ENCODE peak calls at places on chromosomes 2 and 18, in six cellular contexts. O, V, U, K, B and S are unnamed samples.

GRCh38 chr2:26631815-26632214 is 9.4 kb downstream of the CIB4 start:
- DNase-seq in O (no peak), V (no peak), U (no peak), K (no peak), B (no peak), S (no peak)

GRCh38 chr2:135844285-135844985 is 7.5 kb upstream of the LCT start:
- DNase-seq in O (no peak), V (no peak), U (no peak), K (no peak), B (peak; percentile 11), S (no peak)

GRCh38 chr2:168346725-168347477 is 99.5 kb upstream of the STK39 start:
- DNase-seq in O (peak; percentile 70), V (peak; percentile 39), U (peak; percentile 69), K (peak; percentile 69), B (peak; percentile 83), S (peak; percentile 63)

GRCh38 chr2:106269591-106270291 is 75.6 kb upstream of the UXS1 start:
- DNase-seq in O (no peak), V (peak; percentile 18), U (no peak), K (no peak), B (peak; percentile 61), S (no peak)

GRCh38 chr2:165087933-165088901 is 115.6 kb downstream of the SCN3A start:
- DNase-seq in O (no peak), V (no peak), U (no peak), K (no peak), B (no peak), S (no peak)

GRCh38 chr2:100264121-100264520 is 58.2 kb downstream of the LONRF2 start:
- DNase-seq in O (no peak), V (no peak), U (no peak), K (no peak), B (no peak), S (no peak)

GRCh38 chr2:240505946-240506345 is 51.8 kb downstream of the ANKMY1 start:
- DNase-seq in O (no peak), V (no peak), U (peak; percentile 8), K (no peak), B (no peak), S (no peak)

GRCh38 chr2:220847006-220847405 is 725.1 kb downstream of the EPHA4 start:
- DNase-seq in O (no peak), V (no peak), U (no peak), K (no peak), B (no peak), S (peak; percentile 30)

GRCh38 chr2:142175917-142176316 is 45.1 kb upstream of the LRP1B start:
- DNase-seq in O (no peak), V (no peak), U (no peak), K (no peak), B (no peak), S (no peak)

GRCh38 chr18:51257150-51257549 is 59.7 kb upstream of the MEX3C start:
- DNase-seq in O (no peak), V (no peak), U (no peak), K (no peak), B (no peak), S (no peak)

GRCh38 chr18:76493213-76494107 is 1.6 kb downstream of the ZNF516 start:
- DNase-seq in O (peak; percentile 43), V (no peak), U (peak; percentile 64), K (peak; percentile 70), B (no peak), S (peak; percentile 72)

GRCh38 chr2:238202326-238203103 is 980 bp downstream of the ILKAP start:
- DNase-seq in O (no peak), V (no peak), U (no peak), K (peak; percentile 42), B (no peak), S (peak; percentile 18)

GRCh38 chr18:61581578-61582204 is 248.5 kb downstream of the CDH20 start:
- DNase-seq in O (peak; percentile 79), V (peak; percentile 39), U (peak; percentile 93), K (peak; percentile 67), B (peak; percentile 99), S (peak; percentile 47)
- H3K9ac ChIP-seq in O (no peak overlapping the region), V (peak overlapping the region; percentile 18), U (no peak overlapping the region), K (peak overlapping the region; percentile 60), B (no peak overlapping the region), S (peak overlapping the region; percentile 75)

GRCh38 chr2:50535971-50536759 is 495.8 kb downstream of the NRXN1 start:
- DNase-seq in O (peak; percentile 33), V (no peak), U (no peak), K (peak; percentile 34), B (no peak), S (peak; percentile 55)
- H3K14ac ChIP-seq in O (no peak overlapping the region), V (no peak overlapping the region), U (no peak overlapping the region), K (no peak overlapping the region), B (no peak overlapping the region), S (no peak overlapping the region)

GRCh38 chr2:21099281-21099907 is 24.4 kb upstream of the TDRD15 start:
- DNase-seq in O (no peak), V (no peak), U (no peak), K (no peak), B (no peak), S (no peak)
- H3K9ac ChIP-seq in O (no peak overlapping the region), V (no peak overlapping the region), U (no peak overlapping the region), K (no peak overlapping the region), B (no peak overlapping the region), S (no peak overlapping the region)

DNA sequence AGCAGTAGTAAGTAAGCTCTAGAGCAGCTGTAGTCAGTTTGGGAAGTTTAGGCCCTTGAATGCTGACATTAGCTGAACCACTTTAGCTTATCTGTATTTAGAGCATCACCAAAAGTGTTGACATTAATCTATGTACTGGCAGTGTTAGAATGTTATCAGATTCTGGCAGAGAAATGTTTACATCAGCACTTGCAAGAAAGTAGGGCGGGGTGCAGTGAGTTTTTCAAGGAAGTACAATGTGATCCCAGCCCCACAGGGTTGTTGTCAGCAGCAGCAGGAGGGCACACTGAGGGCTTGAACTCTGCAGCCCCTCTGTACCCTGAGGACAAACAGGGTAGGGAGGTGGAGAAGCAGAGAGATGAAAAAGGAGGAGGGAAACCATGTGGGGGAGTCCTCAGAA is 35.5 kb upstream of the RMP24 start:
- DNase-seq in O (no peak), V (peak; percentile 12), U (no peak), K (no peak), B (no peak), S (no peak)
- H3K14ac ChIP-seq in O (peak overlapping the region; percentile 84), V (no peak overlapping the region), U (no peak overlapping the region), K (no peak overlapping the region), B (no peak overlapping the region), S (no peak overlapping the region)

DNA sequence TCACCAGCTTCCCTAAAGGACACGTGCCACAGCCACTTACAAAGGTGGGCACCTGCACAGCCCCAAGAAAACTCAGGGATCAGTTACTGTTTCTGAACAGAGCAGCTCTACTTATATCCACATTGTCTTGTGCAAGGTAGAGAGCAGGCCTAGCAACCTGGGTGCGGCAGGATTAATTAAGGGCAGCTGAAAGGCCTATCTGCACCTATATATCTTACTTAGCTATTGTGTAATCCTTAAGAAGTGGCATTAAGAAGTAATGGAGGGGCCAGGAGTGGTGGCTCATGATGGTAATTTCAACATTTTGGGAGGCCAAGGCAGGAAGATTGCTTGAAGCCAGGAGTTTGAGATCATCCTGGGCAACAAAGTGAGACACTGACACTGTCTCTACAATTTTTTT is 12.8 kb upstream of the ARL5A start:
- DNase-seq in O (no peak), V (no peak), U (no peak), K (no peak), B (no peak), S (no peak)
- H3K9ac ChIP-seq in O (no peak overlapping the region), V (no peak overlapping the region), U (no peak overlapping the region), K (no peak overlapping the region), B (no peak overlapping the region), S (no peak overlapping the region)

GRCh38 chr2:36392854-36393253 is 37.3 kb downstream of the CRIM1 start:
- DNase-seq in O (no peak), V (no peak), U (peak; percentile 62), K (no peak), B (no peak), S (no peak)

GRCh38 chr2:36385603-36386002 is 30.0 kb downstream of the CRIM1 start:
- DNase-seq in O (no peak), V (no peak), U (no peak), K (no peak), B (no peak), S (no peak)

GRCh38 chr2:36387258-36387916 is 31.8 kb downstream of the CRIM1 start:
- DNase-seq in O (no peak), V (no peak), U (no peak), K (peak; percentile 55), B (no peak), S (no peak)

GRCh38 chr2:36389081-36389480 is 33.5 kb downstream of the CRIM1 start:
- DNase-seq in O (no peak), V (no peak), U (no peak), K (peak; percentile 63), B (no peak), S (peak; percentile 67)

DNA sequence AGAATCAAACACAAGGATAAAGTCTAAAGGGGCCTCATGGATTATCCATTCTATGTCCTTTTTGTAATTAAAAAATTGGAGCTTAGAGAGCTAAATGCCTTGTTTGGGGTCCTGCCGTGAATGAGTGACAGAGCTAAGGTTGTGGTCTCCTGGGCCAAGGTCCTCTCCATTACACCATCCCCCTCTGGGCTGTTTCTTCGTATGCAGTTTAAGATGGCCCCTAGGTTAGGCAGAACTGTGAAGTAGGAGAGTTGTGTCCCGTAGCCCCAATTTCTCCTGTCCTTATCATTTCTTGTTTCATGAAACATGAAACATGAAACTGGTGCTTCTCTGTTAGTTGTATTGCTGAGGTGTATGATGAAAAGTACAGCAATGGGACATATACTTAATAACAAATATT is 32.9 kb downstream of the CRIM1 start:
- DNase-seq in O (no peak), V (no peak), U (no peak), K (peak; percentile 17), B (no peak), S (no peak)
- H3K14ac ChIP-seq in O (no peak overlapping the region), V (no peak overlapping the region), U (no peak overlapping the region), K (no peak overlapping the region), B (no peak overlapping the region), S (peak overlapping the region; percentile 70)

DNA sequence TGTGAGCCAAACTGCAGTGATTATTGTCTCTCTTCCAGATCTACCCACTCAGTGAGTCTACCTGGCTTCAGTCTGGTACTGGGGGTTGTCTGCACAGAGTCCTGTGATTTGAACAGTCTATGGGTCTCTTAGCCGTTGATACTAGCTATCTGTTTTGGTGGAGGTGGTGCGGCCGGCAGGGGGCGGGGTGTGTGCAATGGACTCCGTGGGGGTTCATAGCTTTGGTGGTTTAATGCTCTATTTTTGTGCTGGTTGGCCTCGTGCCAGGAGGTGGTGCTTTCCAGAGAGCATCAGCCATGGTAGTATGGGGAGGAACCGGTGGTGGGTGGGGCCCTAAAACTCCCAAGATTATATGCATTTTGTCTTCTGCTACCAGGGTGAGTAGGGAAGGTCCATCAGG is 1120.1 kb upstream of the FAM98A start:
- DNase-seq in O (no peak), V (no peak), U (no peak), K (no peak), B (no peak), S (no peak)
- H3K9ac ChIP-seq in O (no peak overlapping the region), V (no peak overlapping the region), U (no peak overlapping the region), K (no peak overlapping the region), B (no peak overlapping the region), S (no peak overlapping the region)

GRCh38 chr2:159043710-159044109 is 75.3 kb downstream of the TANC1 start:
- DNase-seq in O (no peak), V (no peak), U (no peak), K (no peak), B (no peak), S (no peak)
- H3K14ac ChIP-seq in O (no peak overlapping the region), V (no peak overlapping the region), U (no peak overlapping the region), K (no peak overlapping the region), B (no peak overlapping the region), S (no peak overlapping the region)